ENCODE peak calls at places on chromosomes 11 and 22, in four cellular contexts. L is K562, J is GM12878, P is HepG2. Y is an unnamed sample.

GRCh38 chr11:1158681-1159525 is 1.1 kb downstream of the MUC5AC start:
- DNase-seq in L (no peak), J (no peak), P (no peak), Y (no peak)

GRCh38 chr22:25193548-25193947 is 6.1 kb upstream of the CRYBB3 start:
- DNase-seq in L (no peak), J (no peak), P (no peak), Y (no peak)

GRCh38 chr11:85627332-85627997 is at the start of gene DLG2:
- DNase-seq in L (no peak), J (no peak), P (no peak), Y (no peak)

GRCh38 chr22:17785185-17786184 is 11.2 kb upstream of the BID start:
- DNase-seq in L (peak), J (no peak), P (peak), Y (peak)

GRCh38 chr22:47601666-47602065 is 839.2 kb downstream of the TBC1D22A start:
- DNase-seq in L (no peak), J (no peak), P (no peak), Y (no peak)

GRCh38 chr22:29461263-29461662 is 18.8 kb upstream of the NEFH start:
- DNase-seq in L (no peak), J (no peak), P (no peak), Y (no peak)

GRCh38 chr11:71433648-71434450 is 14.3 kb downstream of the DHCR7 start:
- DNase-seq in L (peak), J (no peak), P (peak), Y (no peak)

GRCh38 chr11:73797457-73797856 is 9.8 kb downstream of the MRPL48 start:
- DNase-seq in L (no peak), J (no peak), P (no peak), Y (no peak)

GRCh38 chr11:84468255-84468654 is 1158.9 kb downstream of the DLG2 start:
- DNase-seq in L (no peak), J (no peak), P (no peak), Y (no peak)

GRCh38 chr22:26174280-26174679 is 5.0 kb downstream of the SEZ6L start:
- DNase-seq in L (no peak), J (no peak), P (peak), Y (peak)

GRCh38 chr22:46763051-46763705 is 728 bp downstream of the TBC1D22A start:
- DNase-seq in L (peak), J (no peak), P (no peak), Y (no peak)

GRCh38 chr11:122882809-122883681 is 486 bp downstream of the JHY start:
- DNase-seq in L (no peak), J (no peak), P (peak), Y (peak)

GRCh38 chr11:11415786-11416390 is 62.8 kb upstream of the CSNK2A3 start:
- DNase-seq in L (no peak), J (no peak), P (no peak), Y (no peak)

GRCh38 chr22:24728790-24729637 is 45.5 kb downstream of the PIWIL3 start:
- DNase-seq in L (peak), J (no peak), P (peak), Y (no peak)

GRCh38 chr22:28907311-28908008 is 24.1 kb downstream of the ZNRF3 start:
- DNase-seq in L (no peak), J (peak), P (no peak), Y (no peak)

GRCh38 chr11:66749091-66749490 is 20.1 kb upstream of the SPTBN2 start:
- DNase-seq in L (no peak), J (no peak), P (no peak), Y (no peak)

GRCh38 chr22:43185860-43186261 is 1.1 kb downstream of the TTLL12 start:
- DNase-seq in L (no peak), J (no peak), P (peak), Y (no peak)

GRCh38 chr11:132186699-132187098 is 816.3 kb downstream of the NTM start:
- DNase-seq in L (no peak), J (no peak), P (no peak), Y (peak)

GRCh38 chr22:44289429-44290171 is 23.2 kb downstream of the SHISAL1 start:
- DNase-seq in L (no peak), J (no peak), P (no peak), Y (no peak)

GRCh38 chr11:2202900-2203439 is 31.4 kb upstream of the TH start:
- DNase-seq in L (no peak), J (no peak), P (no peak), Y (no peak)

GRCh38 chr11:95182397-95182796 is 48.6 kb downstream of the SESN3 start:
- DNase-seq in L (no peak), J (no peak), P (no peak), Y (no peak)

GRCh38 chr11:104570088-104570701 is 328.1 kb downstream of the CASP12 start:
- DNase-seq in L (no peak), J (no peak), P (no peak), Y (no peak)

GRCh38 chr11:126638663-126639062 is 283.2 kb downstream of the ST3GAL4 start:
- DNase-seq in L (no peak), J (no peak), P (no peak), Y (no peak)

GRCh38 chr11:128282053-128282452 is 305.3 kb downstream of the ETS1 start:
- DNase-seq in L (no peak), J (no peak), P (no peak), Y (no peak)

GRCh38 chr11:9529333-9529648 is 44.2 kb upstream of the WEE1 start:
- DNase-seq in L (peak), J (no peak), P (no peak), Y (peak)

GRCh38 chr11:129278586-129279319 is 86.6 kb upstream of the ARHGAP32 start:
- DNase-seq in L (no peak), J (no peak), P (no peak), Y (peak)

GRCh38 chr11:124970925-124971324 is 16.9 kb downstream of the CCDC15 start:
- DNase-seq in L (peak), J (no peak), P (peak), Y (no peak)

GRCh38 chr11:42465613-42466012 is 846.2 kb upstream of the API5 start:
- DNase-seq in L (no peak), J (no peak), P (no peak), Y (no peak)

DNA sequence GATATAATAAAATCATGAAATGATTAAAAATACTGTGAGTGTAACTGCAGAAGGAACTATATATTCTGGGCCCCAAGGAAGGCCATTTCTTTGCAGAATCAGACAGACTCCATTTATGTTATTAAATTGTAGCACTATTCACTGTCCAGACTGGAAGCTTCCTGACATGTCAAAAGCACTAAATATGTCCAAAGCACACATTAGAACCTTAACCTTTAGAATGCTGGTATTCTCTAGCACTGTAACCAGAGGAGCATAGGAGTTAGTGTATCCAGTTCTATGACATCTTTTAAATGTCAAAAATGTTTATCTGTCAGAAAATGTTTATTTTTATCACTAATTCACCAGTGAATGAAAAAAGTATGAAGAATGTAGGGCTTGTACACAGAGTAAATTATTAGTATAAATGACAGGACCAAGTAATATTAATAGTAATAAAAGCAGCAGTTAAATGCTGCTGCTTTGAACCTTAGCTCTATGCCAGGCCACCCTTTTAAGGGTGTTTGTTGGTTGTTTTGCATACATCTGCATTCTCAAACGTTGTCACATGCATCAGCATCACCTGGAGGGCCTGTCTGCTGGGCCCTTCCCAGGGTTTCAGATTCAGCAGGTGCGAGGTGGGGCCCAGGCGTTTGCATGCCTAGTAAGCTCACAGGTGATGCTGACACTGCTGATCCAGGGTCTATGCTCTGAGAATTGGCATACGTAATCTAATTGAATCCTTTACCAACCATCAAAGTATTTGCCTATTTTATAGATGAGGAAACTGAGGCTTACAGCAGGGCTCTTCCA is 246.7 kb downstream of the CADM1 start:
- DNase-seq in L (no peak), J (no peak), P (no peak), Y (no peak)
- TF ChIP-seq BHLHE40 in L (no peak), J (no peak), P (no peak), Y (no peak)

DNA sequence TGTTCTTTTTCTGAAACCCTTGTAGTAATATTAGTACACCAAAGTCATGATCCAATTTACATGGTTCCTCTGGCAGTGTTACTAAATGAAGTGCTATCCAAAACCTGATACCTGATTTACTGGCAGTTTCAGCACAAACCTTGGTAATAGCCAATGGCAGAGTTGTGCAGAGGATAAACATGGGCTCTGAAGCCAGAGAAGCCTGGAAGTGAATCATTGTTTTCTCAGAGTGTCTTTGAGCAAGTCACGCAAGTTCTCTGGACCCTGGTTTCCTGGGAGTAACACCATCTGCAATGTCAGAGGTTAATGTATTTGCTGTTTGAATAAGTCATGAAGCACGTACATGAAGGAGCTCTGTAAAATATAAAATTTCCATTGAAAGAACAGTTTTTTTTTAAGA is 222.3 kb upstream of the NARS2 start:
- DNase-seq in L (no peak), J (no peak), P (no peak), Y (no peak)
- TF ChIP-seq SP1 in L (no peak), J (no peak), P (no peak), Y (no peak)

GRCh38 chr11:19027829-19028595 is 32.5 kb downstream of the MRGPRX2 start:
- DNase-seq in L (no peak), J (no peak), P (peak), Y (no peak)
- TF ChIP-seq BHLHE40 in L (no peak), J (no peak), P (no peak), Y (no peak)

GRCh38 chr11:29333993-29334780 is 682.6 kb downstream of the KCNA4 start:
- DNase-seq in L (no peak), J (peak), P (peak), Y (peak)
- TF ChIP-seq SP1 in L (no peak), J (no peak), P (no peak), Y (no peak)

GRCh38 chr11:134068829-134069425 is at the start of gene JAM3:
- DNase-seq in L (peak), J (peak), P (peak), Y (peak)
- TF ChIP-seq BHLHE40 in L (no peak), J (no peak), P (no peak), Y (no peak)

Y was measured in HEK293T.